ENCODE peak calls at places on chromosomes 4 and X, in four cellular contexts. T, C, X and Y are unnamed samples.

GRCh38 chr4:123524958-123525628 is 128.5 kb downstream of the SPRY1 start:
- DNase-seq in T (no peak), C (no peak), X (no peak), Y (no peak)

GRCh38 chrX:123425904-123426303 is 241.8 kb downstream of the GRIA3 start:
- DNase-seq in T (no peak), C (no peak), X (no peak), Y (no peak)

GRCh38 chr4:185774815-185775684 is 36.9 kb downstream of the SORBS2 start:
- DNase-seq in T (peak; percentile 80), C (peak; percentile 49), X (no peak), Y (no peak)

GRCh38 chr4:107624024-107624423 is 96.0 kb downstream of the PAPSS1 start:
- DNase-seq in T (no peak), C (no peak), X (no peak), Y (no peak)

GRCh38 chrX:20378291-20378920 is 111.7 kb upstream of the RPS6KA3 start:
- DNase-seq in T (no peak), C (no peak), X (no peak), Y (no peak)

GRCh38 chr4:110623710-110624015 is 786 bp upstream of the PITX2 start:
- DNase-seq in T (no peak), C (no peak), X (no peak), Y (no peak)

GRCh38 chr4:149838036-149838435 is 22.4 kb upstream of the IQCM start:
- DNase-seq in T (no peak), C (no peak), X (no peak), Y (no peak)

GRCh38 chr4:99079625-99080295 is 8.8 kb downstream of the ADH5 start:
- DNase-seq in T (no peak), C (no peak), X (no peak), Y (no peak)

GRCh38 chrX:152993933-152994332 is at the start of gene PNMA5:
- DNase-seq in T (no peak), C (no peak), X (no peak), Y (no peak)

GRCh38 chr4:150217804-150218203 is 139.6 kb downstream of the DCLK2 start:
- DNase-seq in T (no peak), C (no peak), X (no peak), Y (no peak)

GRCh38 chrX:74293343-74293946 is 10.5 kb upstream of the ZCCHC13 start:
- DNase-seq in T (peak; percentile 4), C (peak; percentile 84), X (peak; percentile 93), Y (peak; percentile 42)

GRCh38 chr4:24422644-24423043 is 161.7 kb downstream of the DHX15 start:
- DNase-seq in T (no peak), C (no peak), X (no peak), Y (no peak)

GRCh38 chr4:41939016-41939623 is 3.9 kb downstream of the TMEM33 start:
- DNase-seq in T (no peak), C (peak; percentile 40), X (no peak), Y (no peak)

GRCh38 chr4:84063618-84064017 is 435.5 kb downstream of the NKX6-1 start:
- DNase-seq in T (no peak), C (no peak), X (no peak), Y (no peak)

GRCh38 chr4:80897537-80898303 is 132.8 kb upstream of the BMP3 start:
- DNase-seq in T (no peak), C (no peak), X (no peak), Y (no peak)
- H3K4me3 ChIP-seq in T (no peak overlapping the region), C (no peak overlapping the region), X (no peak overlapping the region), Y (no peak overlapping the region)

DNA sequence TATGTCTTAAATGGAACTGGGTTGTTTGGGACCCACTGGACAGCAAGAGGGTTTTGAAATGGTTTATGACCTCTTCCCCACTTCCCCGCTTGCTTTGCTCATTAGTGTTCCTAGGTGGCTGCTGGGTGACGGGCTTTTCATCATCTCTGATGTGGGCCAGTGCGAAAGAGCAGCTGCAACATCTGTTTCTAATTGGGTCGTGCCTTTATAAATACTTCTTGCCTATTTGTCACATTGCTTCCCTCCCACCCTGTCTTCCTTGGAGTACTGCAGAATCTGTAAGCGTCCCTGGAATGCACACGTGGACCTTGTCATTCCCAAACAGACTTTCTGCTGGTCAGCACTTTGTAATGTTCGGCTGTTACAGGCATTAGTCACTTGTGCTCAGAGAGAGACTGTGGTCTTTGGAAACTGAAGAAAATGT is 35.2 kb downstream of the SEPTIN11 start:
- DNase-seq in T (peak; percentile 100), C (peak; percentile 24), X (peak; percentile 92), Y (no peak)
- H3K4me3 ChIP-seq in T (no peak overlapping the region), C (peak overlapping the region; percentile 6), X (no peak overlapping the region), Y (no peak overlapping the region)

DNA sequence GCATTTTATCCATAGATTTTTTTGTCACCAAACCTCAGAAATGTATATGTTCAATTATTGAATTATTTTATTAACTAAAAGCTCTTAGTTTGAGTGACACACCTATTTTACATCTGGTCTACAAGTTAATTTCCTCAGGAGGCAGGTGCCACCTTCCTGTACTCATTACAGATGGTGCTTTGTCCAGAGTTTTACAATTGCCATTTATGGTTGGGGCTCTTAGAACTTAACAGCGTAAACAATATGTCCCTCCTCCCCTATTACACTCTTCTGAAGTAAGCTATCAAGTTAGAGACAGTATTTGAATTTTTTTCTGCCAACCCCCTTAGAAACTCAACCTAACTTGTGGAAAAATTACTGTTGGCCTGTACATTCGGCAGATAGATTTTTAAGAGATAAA is 8.0 kb downstream of the CXXC4 start:
- DNase-seq in T (no peak), C (no peak), X (no peak), Y (no peak)
- H3K4me3 ChIP-seq in T (no peak overlapping the region), C (no peak overlapping the region), X (no peak overlapping the region), Y (no peak overlapping the region)

GRCh38 chrX:66071116-66071515 is 31.2 kb upstream of the VSIG4 start:
- DNase-seq in T (no peak), C (no peak), X (no peak), Y (no peak)

GRCh38 chrX:66076801-66077200 is 36.9 kb upstream of the VSIG4 start:
- DNase-seq in T (no peak), C (no peak), X (no peak), Y (no peak)

GRCh38 chrX:66074920-66075879 is 35.3 kb upstream of the VSIG4 start:
- DNase-seq in T (no peak), C (peak; percentile 32), X (peak; percentile 77), Y (no peak)
- H3K4me3 ChIP-seq in T (no peak overlapping the region), C (no peak overlapping the region), X (no peak overlapping the region), Y (no peak overlapping the region)

GRCh38 chr4:164384416-164384815 is 369.5 kb upstream of the SMIM31 start:
- DNase-seq in T (no peak), C (no peak), X (no peak), Y (no peak)

GRCh38 chr4:164381859-164382258 is 372.1 kb upstream of the SMIM31 start:
- DNase-seq in T (no peak), C (no peak), X (no peak), Y (no peak)

GRCh38 chr4:164379694-164380093 is 374.2 kb upstream of the SMIM31 start:
- DNase-seq in T (no peak), C (no peak), X (no peak), Y (no peak)

DNA sequence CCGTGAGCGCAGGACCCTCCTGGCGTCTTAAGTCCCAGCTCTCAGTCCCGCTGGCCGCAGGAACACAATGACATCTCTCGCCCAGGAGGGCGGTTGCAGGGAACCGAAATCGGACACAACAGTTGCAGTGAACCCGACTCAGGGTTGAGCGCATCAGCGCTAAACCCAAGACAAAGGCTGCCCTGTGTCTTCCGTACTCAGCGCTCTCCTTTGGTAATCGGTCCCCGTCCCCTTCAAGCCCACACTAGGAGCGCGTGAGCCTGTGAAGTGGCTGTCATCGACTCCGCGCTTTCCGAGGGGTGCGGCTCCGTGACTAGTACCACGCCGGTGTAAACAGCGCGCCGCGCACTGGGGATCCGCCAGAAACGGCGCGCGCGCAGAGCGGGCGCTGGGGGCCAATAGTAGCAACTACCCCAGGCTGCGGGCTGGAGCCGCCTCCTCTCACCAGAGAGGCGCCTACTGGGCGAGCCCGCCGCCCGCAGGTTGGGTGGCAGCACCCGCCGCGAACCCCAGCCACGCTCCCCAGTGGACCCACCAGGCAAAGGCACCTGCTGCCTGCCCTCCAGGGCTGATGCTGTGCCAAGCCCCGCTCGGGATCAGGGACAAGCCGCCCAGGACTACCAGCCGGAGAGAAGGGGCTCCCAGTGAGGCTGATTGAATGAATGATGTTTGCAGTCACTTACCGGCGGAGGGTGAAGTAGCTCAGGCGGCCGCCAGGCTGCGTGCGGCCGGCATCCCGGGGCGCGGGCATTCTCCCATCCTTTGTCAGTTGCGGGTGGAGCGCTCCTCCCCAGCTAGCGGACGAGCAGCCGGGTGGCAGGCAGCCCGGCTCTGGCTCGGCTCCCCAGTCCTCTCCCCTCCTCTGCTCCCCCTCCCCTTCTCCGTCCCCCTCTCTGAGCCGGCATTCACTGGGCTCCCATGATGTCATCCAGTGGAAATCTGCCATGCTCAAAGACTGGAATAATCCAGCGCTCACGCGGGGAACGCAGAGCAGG is 370.4 kb upstream of the SMIM31 start:
- DNase-seq in T (no peak), C (peak; percentile 15), X (peak; percentile 63), Y (no peak)
- H3K4me3 ChIP-seq in T (no peak overlapping the region), C (no peak overlapping the region), X (peak overlapping the region; percentile 51), Y (no peak overlapping the region)

GRCh38 chr4:133146574-133147198 is 2.4 kb upstream of the PCDH10 start:
- DNase-seq in T (no peak), C (no peak), X (peak; percentile 62), Y (peak; percentile 62)

GRCh38 chr4:133147365-133147821 is 1.7 kb upstream of the PCDH10 start:
- DNase-seq in T (no peak), C (no peak), X (no peak), Y (no peak)

GRCh38 chr4:133148690-133149363 is at the start of gene PCDH10:
- DNase-seq in T (peak; percentile 34), C (peak; percentile 82), X (peak; percentile 94), Y (no peak)

GRCh38 chr4:133149364-133149695 is 236 bp downstream of the PCDH10 start:
- DNase-seq in T (no peak), C (no peak), X (no peak), Y (no peak)

DNA sequence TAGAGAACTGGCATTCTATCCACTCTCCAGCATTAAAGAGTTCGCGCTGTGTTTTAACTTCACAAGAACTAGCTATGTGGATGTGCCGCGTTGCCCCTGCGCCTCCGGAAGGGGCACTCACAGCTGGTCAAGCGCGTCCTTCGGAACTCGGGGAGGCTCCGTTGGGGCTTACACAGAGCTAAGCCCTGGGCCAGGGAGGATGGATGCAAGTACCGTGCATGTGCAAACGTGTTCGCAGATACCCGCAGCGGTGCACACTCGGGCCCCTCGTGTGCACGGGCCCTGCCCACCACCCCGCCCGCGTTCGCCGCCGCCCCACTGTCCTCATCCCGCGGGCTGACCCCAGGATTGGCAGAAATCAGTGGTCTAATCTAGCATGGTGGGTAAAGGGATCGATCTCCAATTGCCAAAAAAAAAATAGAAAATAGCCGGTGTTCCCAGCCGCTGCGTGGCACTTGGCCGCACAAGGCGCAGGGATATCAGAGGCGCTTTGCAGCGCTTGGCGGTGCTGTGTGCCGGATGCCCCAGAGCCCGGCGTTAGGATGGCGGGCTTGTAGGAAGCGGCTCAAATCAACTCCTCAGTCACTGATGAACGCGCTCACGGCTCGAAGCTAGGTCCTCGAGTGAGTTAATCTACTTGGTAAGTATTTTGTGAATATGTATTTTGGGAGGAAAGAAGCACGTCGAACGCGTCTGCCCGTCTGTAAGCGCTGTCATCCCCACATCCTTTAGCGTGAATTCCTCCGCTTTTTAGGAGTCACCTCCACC is 988 bp upstream of the PCDH10 start:
- DNase-seq in T (no peak), C (no peak), X (peak; percentile 67), Y (no peak)
- H3K4me3 ChIP-seq in T (peak overlapping the region; percentile 60), C (peak overlapping the region; percentile 7), X (peak overlapping the region; percentile 44), Y (no peak overlapping the region)

GRCh38 chrX:115892056-115892708 is 278.4 kb upstream of the AGTR2 start:
- DNase-seq in T (no peak), C (peak; percentile 27), X (no peak), Y (no peak)
- H3K4me3 ChIP-seq in T (no peak overlapping the region), C (peak overlapping the region; percentile 53), X (peak overlapping the region; percentile 40), Y (no peak overlapping the region)

GRCh38 chrX:134601240-134601639 is 57.0 kb downstream of the PLAC1 start:
- DNase-seq in T (no peak), C (no peak), X (no peak), Y (no peak)
- H3K4me3 ChIP-seq in T (no peak overlapping the region), C (no peak overlapping the region), X (no peak overlapping the region), Y (no peak overlapping the region)